ENCODE peak calls at places on chromosomes 11 and 22, in six cellular contexts. One of them, this sample, is unnamed.

GRCh38 chr11:106466441-106467190 is 389.2 kb downstream of the AASDHPPT start:
- DNase-seq in testis: no peak
- DNase-seq in right lobe of liver: no peak
- DNase-seq in transverse colon: no peak
- DNase-seq in uterus: no peak
- DNase-seq in astrocyte: peak; percentile 93
- DNase-seq in this sample: no peak

GRCh38 chr11:126697937-126698336 is 302.6 kb downstream of the KIRREL3 start:
- DNase-seq in testis: no peak
- DNase-seq in right lobe of liver: no peak
- DNase-seq in transverse colon: no peak
- DNase-seq in uterus: no peak
- DNase-seq in astrocyte: no peak
- DNase-seq in this sample: no peak

GRCh38 chr11:2415601-2416380 is 15.2 kb downstream of the TSSC4 start:
- DNase-seq in testis: no peak
- DNase-seq in right lobe of liver: no peak
- DNase-seq in transverse colon: no peak
- DNase-seq in uterus: no peak
- DNase-seq in astrocyte: no peak
- DNase-seq in this sample: no peak

GRCh38 chr22:24875862-24876506 is 70.0 kb downstream of the SGSM1 start:
- DNase-seq in testis: peak; percentile 36
- DNase-seq in right lobe of liver: no peak
- DNase-seq in transverse colon: no peak
- DNase-seq in uterus: no peak
- DNase-seq in astrocyte: no peak
- DNase-seq in this sample: no peak

GRCh38 chr11:72100462-72100861 is 2.6 kb downstream of the LAMTOR1 start:
- DNase-seq in testis: no peak
- DNase-seq in right lobe of liver: no peak
- DNase-seq in transverse colon: no peak
- DNase-seq in uterus: no peak
- DNase-seq in astrocyte: no peak
- DNase-seq in this sample: no peak

GRCh38 chr11:1225386-1226225 is 2.7 kb downstream of the MUC5B start:
- DNase-seq in testis: no peak
- DNase-seq in right lobe of liver: peak; percentile 17
- DNase-seq in transverse colon: peak; percentile 7
- DNase-seq in uterus: no peak
- DNase-seq in astrocyte: no peak
- DNase-seq in this sample: peak; percentile 92

GRCh38 chr11:119584193-119585037 is 144.6 kb downstream of the NECTIN1 start:
- DNase-seq in testis: peak; percentile 49
- DNase-seq in right lobe of liver: peak; percentile 39
- DNase-seq in transverse colon: no peak
- DNase-seq in uterus: peak; percentile 22
- DNase-seq in astrocyte: peak; percentile 89
- DNase-seq in this sample: peak; percentile 89

GRCh38 chr11:120510406-120511115 is 987 bp upstream of the GRIK4 start:
- DNase-seq in testis: no peak
- DNase-seq in right lobe of liver: no peak
- DNase-seq in transverse colon: no peak
- DNase-seq in uterus: no peak
- DNase-seq in astrocyte: no peak
- DNase-seq in this sample: peak; percentile 59

GRCh38 chr11:38835986-38836385 is 2237.9 kb upstream of the RAG2 start:
- DNase-seq in testis: no peak
- DNase-seq in right lobe of liver: no peak
- DNase-seq in transverse colon: no peak
- DNase-seq in uterus: no peak
- DNase-seq in astrocyte: no peak
- DNase-seq in this sample: no peak

GRCh38 chr11:20488352-20488751 is 100.8 kb downstream of the PRMT3 start:
- DNase-seq in testis: no peak
- DNase-seq in right lobe of liver: no peak
- DNase-seq in transverse colon: no peak
- DNase-seq in uterus: no peak
- DNase-seq in astrocyte: peak; percentile 30
- DNase-seq in this sample: no peak

GRCh38 chr11:120509346-120510053 is 2.0 kb upstream of the GRIK4 start:
- DNase-seq in testis: no peak
- DNase-seq in right lobe of liver: no peak
- DNase-seq in transverse colon: no peak
- DNase-seq in uterus: no peak
- DNase-seq in astrocyte: no peak
- DNase-seq in this sample: peak; percentile 19

GRCh38 chr11:74909363-74909762 is 39.5 kb downstream of the XRRA1 start:
- DNase-seq in testis: no peak
- DNase-seq in right lobe of liver: no peak
- DNase-seq in transverse colon: no peak
- DNase-seq in uterus: no peak
- DNase-seq in astrocyte: no peak
- DNase-seq in this sample: no peak

GRCh38 chr11:19441752-19442553 is 201.2 kb upstream of the E2F8 start:
- DNase-seq in testis: no peak
- DNase-seq in right lobe of liver: peak; percentile 61
- DNase-seq in transverse colon: no peak
- DNase-seq in uterus: no peak
- DNase-seq in astrocyte: peak; percentile 98
- DNase-seq in this sample: no peak

GRCh38 chr11:132307309-132308020 is 937.0 kb downstream of the NTM start:
- DNase-seq in testis: no peak
- DNase-seq in right lobe of liver: no peak
- DNase-seq in transverse colon: no peak
- DNase-seq in uterus: no peak
- DNase-seq in astrocyte: no peak
- DNase-seq in this sample: no peak

GRCh38 chr22:37501610-37502341 is 15.6 kb upstream of the MFNG start:
- DNase-seq in testis: peak; percentile 93
- DNase-seq in right lobe of liver: peak; percentile 86
- DNase-seq in transverse colon: peak; percentile 92
- DNase-seq in uterus: no peak
- DNase-seq in astrocyte: peak; percentile 86
- DNase-seq in this sample: no peak

GRCh38 chr11:2775083-2775625 is 75.4 kb upstream of the KCNQ1OT1 start:
- DNase-seq in testis: peak; percentile 10
- DNase-seq in right lobe of liver: peak; percentile 5
- DNase-seq in transverse colon: no peak
- DNase-seq in uterus: no peak
- DNase-seq in astrocyte: no peak
- DNase-seq in this sample: peak; percentile 87

GRCh38 chr11:24155792-24156191 is 341.1 kb upstream of the LUZP2 start:
- DNase-seq in testis: no peak
- DNase-seq in right lobe of liver: no peak
- DNase-seq in transverse colon: no peak
- DNase-seq in uterus: no peak
- DNase-seq in astrocyte: no peak
- DNase-seq in this sample: no peak

GRCh38 chr11:7520011-7520942 is 6.5 kb downstream of the PPFIBP2 start:
- DNase-seq in testis: no peak
- DNase-seq in right lobe of liver: no peak
- DNase-seq in transverse colon: no peak
- DNase-seq in uterus: no peak
- DNase-seq in astrocyte: no peak
- DNase-seq in this sample: no peak

GRCh38 chr11:11056316-11056715 is 198.5 kb upstream of the ZBED5 start:
- DNase-seq in testis: no peak
- DNase-seq in right lobe of liver: no peak
- DNase-seq in transverse colon: no peak
- DNase-seq in uterus: no peak
- DNase-seq in astrocyte: no peak
- DNase-seq in this sample: no peak

GRCh38 chr22:24302591-24302990 is 32.0 kb downstream of the SPECC1L start:
- DNase-seq in testis: no peak
- DNase-seq in right lobe of liver: no peak
- DNase-seq in transverse colon: no peak
- DNase-seq in uterus: no peak
- DNase-seq in astrocyte: no peak
- DNase-seq in this sample: no peak

GRCh38 chr22:49936018-49936972 is 17.9 kb downstream of the CRELD2 start:
- DNase-seq in testis: peak; percentile 94
- DNase-seq in right lobe of liver: peak; percentile 98
- DNase-seq in transverse colon: peak; percentile 92
- DNase-seq in uterus: peak; percentile 96
- DNase-seq in astrocyte: peak; percentile 66
- DNase-seq in this sample: no peak

GRCh38 chr22:27317156-27317555 is 484.4 kb downstream of the MN1 start:
- DNase-seq in testis: no peak
- DNase-seq in right lobe of liver: no peak
- DNase-seq in transverse colon: peak; percentile 25
- DNase-seq in uterus: no peak
- DNase-seq in astrocyte: no peak
- DNase-seq in this sample: no peak
- TF ChIP-seq CTCF in testis: no peak
- TF ChIP-seq CTCF in right lobe of liver: no peak
- TF ChIP-seq CTCF in transverse colon: no peak
- TF ChIP-seq CTCF in uterus: no peak
- TF ChIP-seq CTCF in astrocyte: no peak
- TF ChIP-seq CTCF in this sample: peak; percentile 51

DNA sequence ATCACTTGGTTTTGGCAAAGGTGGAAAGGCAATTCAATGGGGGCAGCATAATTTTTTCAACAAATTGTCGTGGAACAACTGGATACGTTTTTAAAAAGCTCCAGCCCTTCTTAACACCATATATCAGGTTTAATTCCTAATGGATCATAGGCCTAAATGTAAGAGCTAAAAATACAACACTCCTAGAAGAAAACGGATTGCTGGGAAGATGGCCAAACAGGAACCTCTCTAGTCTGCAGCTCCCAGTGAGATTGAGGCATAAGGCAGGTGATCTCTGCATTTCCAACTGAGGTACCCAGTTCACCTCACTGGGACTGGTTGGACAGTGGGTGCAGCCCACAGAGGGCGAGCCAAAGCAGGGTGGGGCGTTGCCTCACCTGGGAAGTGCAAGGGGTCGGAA is 32.4 kb upstream of the SCGB1D1 start:
- DNase-seq in testis: no peak
- DNase-seq in right lobe of liver: no peak
- DNase-seq in transverse colon: no peak
- DNase-seq in uterus: no peak
- DNase-seq in astrocyte: no peak
- DNase-seq in this sample: no peak
- TF ChIP-seq CTCF in testis: no peak
- TF ChIP-seq CTCF in right lobe of liver: no peak
- TF ChIP-seq CTCF in transverse colon: no peak
- TF ChIP-seq CTCF in uterus: no peak
- TF ChIP-seq CTCF in astrocyte: no peak
- TF ChIP-seq CTCF in this sample: no peak

GRCh38 chr11:13354335-13354734 is 76.7 kb downstream of the BMAL1 start:
- DNase-seq in testis: no peak
- DNase-seq in right lobe of liver: no peak
- DNase-seq in transverse colon: no peak
- DNase-seq in uterus: no peak
- DNase-seq in astrocyte: no peak
- DNase-seq in this sample: no peak

GRCh38 chr11:13358871-13359270 is 81.3 kb downstream of the BMAL1 start:
- DNase-seq in testis: no peak
- DNase-seq in right lobe of liver: no peak
- DNase-seq in transverse colon: no peak
- DNase-seq in uterus: no peak
- DNase-seq in astrocyte: peak; percentile 64
- DNase-seq in this sample: no peak

GRCh38 chr11:13352711-13353110 is 75.1 kb downstream of the BMAL1 start:
- DNase-seq in testis: no peak
- DNase-seq in right lobe of liver: no peak
- DNase-seq in transverse colon: no peak
- DNase-seq in uterus: no peak
- DNase-seq in astrocyte: no peak
- DNase-seq in this sample: no peak

GRCh38 chr11:13355191-13355590 is 77.6 kb downstream of the BMAL1 start:
- DNase-seq in testis: no peak
- DNase-seq in right lobe of liver: no peak
- DNase-seq in transverse colon: no peak
- DNase-seq in uterus: no peak
- DNase-seq in astrocyte: no peak
- DNase-seq in this sample: no peak

GRCh38 chr11:13357232-13357631 is 79.6 kb downstream of the BMAL1 start:
- DNase-seq in testis: no peak
- DNase-seq in right lobe of liver: no peak
- DNase-seq in transverse colon: no peak
- DNase-seq in uterus: no peak
- DNase-seq in astrocyte: no peak
- DNase-seq in this sample: no peak
- TF ChIP-seq CTCF in testis: no peak
- TF ChIP-seq CTCF in right lobe of liver: no peak
- TF ChIP-seq CTCF in transverse colon: no peak
- TF ChIP-seq CTCF in uterus: no peak
- TF ChIP-seq CTCF in astrocyte: no peak
- TF ChIP-seq CTCF in this sample: no peak

DNA sequence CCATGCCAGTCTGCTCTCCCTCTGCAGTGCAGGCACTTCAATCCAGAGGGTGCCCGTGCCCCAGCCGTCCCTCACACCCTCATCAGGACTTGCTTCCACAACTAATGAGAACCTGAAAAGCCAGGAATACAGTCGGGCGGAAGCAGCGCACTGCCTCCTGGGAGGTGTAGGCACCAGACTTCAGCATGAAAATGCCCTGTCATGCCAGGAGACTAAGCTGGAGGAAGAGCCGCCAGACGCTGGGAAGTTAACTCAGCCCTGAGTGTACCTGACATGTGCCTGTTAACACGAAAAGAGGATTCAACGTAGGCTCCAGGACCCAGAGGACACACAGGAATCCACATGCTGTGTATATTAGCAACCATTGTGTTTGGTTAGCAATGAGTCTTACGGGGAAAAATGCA is 40.0 kb upstream of the FLI1 start:
- DNase-seq in testis: peak; percentile 30
- DNase-seq in right lobe of liver: peak; percentile 47
- DNase-seq in transverse colon: peak; percentile 35
- DNase-seq in uterus: no peak
- DNase-seq in astrocyte: peak; percentile 54
- DNase-seq in this sample: no peak
- TF ChIP-seq CTCF in testis: no peak
- TF ChIP-seq CTCF in right lobe of liver: no peak
- TF ChIP-seq CTCF in transverse colon: no peak
- TF ChIP-seq CTCF in uterus: no peak
- TF ChIP-seq CTCF in astrocyte: no peak
- TF ChIP-seq CTCF in this sample: peak; percentile 45

DNA sequence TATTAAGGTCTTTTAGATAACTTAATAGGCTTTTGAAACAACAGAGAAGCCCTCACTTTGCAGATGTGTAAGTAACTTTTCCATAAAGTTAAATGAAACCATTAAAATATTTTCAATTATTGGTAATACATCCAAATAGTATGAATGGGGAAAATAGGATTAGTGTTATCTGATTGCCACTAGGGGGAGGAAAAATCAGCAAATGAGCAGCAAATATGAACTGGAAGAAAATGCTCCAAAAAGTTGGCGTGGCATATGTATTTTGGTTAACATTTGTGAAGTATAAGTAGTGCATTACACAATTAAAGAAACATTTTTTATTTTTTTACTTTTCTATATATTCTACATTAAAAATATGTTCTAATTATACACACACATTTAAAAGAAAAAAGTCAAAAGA is 259.8 kb upstream of the ANO5 start:
- DNase-seq in testis: no peak
- DNase-seq in right lobe of liver: no peak
- DNase-seq in transverse colon: no peak
- DNase-seq in uterus: no peak
- DNase-seq in astrocyte: no peak
- DNase-seq in this sample: no peak
- TF ChIP-seq CTCF in testis: no peak
- TF ChIP-seq CTCF in right lobe of liver: peak; percentile 66
- TF ChIP-seq CTCF in transverse colon: no peak
- TF ChIP-seq CTCF in uterus: no peak
- TF ChIP-seq CTCF in astrocyte: peak; percentile 29
- TF ChIP-seq CTCF in this sample: peak; percentile 74

This sample was measured in chondrocyte.